ENCODE peak calls at places on chromosomes 5 and 9, in four cellular contexts. X is SK-N-SH, O is A549, M is GM12878. C is an unnamed sample.
A peak's percentile ranks its signal among the peaks of the same experiment; 100 is the strongest.

GRCh38 chr9:79581388-79581787 is 9.6 kb downstream of the TLE4 start:
- DNase-seq in X (no peak), O (no peak), M (no peak), C (no peak)

GRCh38 chr9:2645569-2645968 is 24.0 kb downstream of the VLDLR start:
- DNase-seq in X (no peak), O (no peak), M (peak; percentile 41), C (no peak)

GRCh38 chr9:16308645-16309044 is 561.8 kb downstream of the BNC2 start:
- DNase-seq in X (no peak), O (no peak), M (no peak), C (no peak)

GRCh38 chr9:78301466-78301865 is 4.5 kb downstream of the PSAT1 start:
- DNase-seq in X (no peak), O (no peak), M (no peak), C (no peak)

GRCh38 chr5:60295423-60295822 is 401.9 kb upstream of the PDE4D start:
- DNase-seq in X (peak; percentile 20), O (peak; percentile 61), M (peak; percentile 25), C (peak; percentile 31)

GRCh38 chr9:128160603-128160987 is 530 bp downstream of the BBLN start:
- DNase-seq in X (peak; percentile 67), O (no peak), M (no peak), C (no peak)

GRCh38 chr9:3330792-3331420 is 194.9 kb downstream of the RFX3 start:
- DNase-seq in X (no peak), O (peak; percentile 37), M (no peak), C (no peak)

GRCh38 chr9:105431413-105432246 is 16.2 kb upstream of the FSD1L start:
- DNase-seq in X (no peak), O (no peak), M (no peak), C (no peak)

GRCh38 chr5:9188956-9189355 is 356.9 kb downstream of the SEMA5A start:
- DNase-seq in X (no peak), O (no peak), M (no peak), C (no peak)

GRCh38 chr5:14397717-14398116 is 183.9 kb upstream of the OTULINL start:
- DNase-seq in X (no peak), O (no peak), M (no peak), C (no peak)

GRCh38 chr5:132207783-132208182 is 19.9 kb downstream of the P4HA2 start:
- DNase-seq in X (no peak), O (no peak), M (no peak), C (no peak)

GRCh38 chr5:112142769-112143270 is 276.3 kb downstream of the EPB41L4A start:
- DNase-seq in X (no peak), O (no peak), M (peak; percentile 77), C (no peak)

GRCh38 chr5:54363669-54364068 is 53.3 kb upstream of the ARL15 start:
- DNase-seq in X (no peak), O (no peak), M (no peak), C (no peak)

GRCh38 chr5:151178372-151178771 is 20.8 kb upstream of the ANXA6 start:
- DNase-seq in X (no peak), O (no peak), M (no peak), C (no peak)

GRCh38 chr5:82105457-82105856 is 133.6 kb downstream of the ATG10 start:
- DNase-seq in X (no peak), O (no peak), M (no peak), C (no peak)

GRCh38 chr9:117325110-117325788 is 89.6 kb downstream of the ASTN2 start:
- DNase-seq in X (peak; percentile 40), O (no peak), M (no peak), C (no peak)

GRCh38 chr5:181071257-181071656 is 31.2 kb downstream of the BTNL9 start:
- DNase-seq in X (no peak), O (no peak), M (no peak), C (no peak)

GRCh38 chr9:97564291-97565175 is 63.1 kb downstream of the TMOD1 start:
- DNase-seq in X (peak; percentile 83), O (peak; percentile 19), M (no peak), C (no peak)

GRCh38 chr5:15421798-15422456 is 78.1 kb upstream of the FBXL7 start:
- DNase-seq in X (no peak), O (no peak), M (no peak), C (no peak)

GRCh38 chr5:141430332-141431113 is at the start of gene PCDHGA12:
- DNase-seq in X (no peak), O (peak; percentile 62), M (peak; percentile 37), C (peak; percentile 24)

GRCh38 chr5:10233011-10233410 is 16.7 kb downstream of the ATPSCKMT start:
- DNase-seq in X (no peak), O (no peak), M (no peak), C (no peak)

GRCh38 chr5:68683632-68684035 is 410.2 kb upstream of the SLC30A5 start:
- DNase-seq in X (no peak), O (peak; percentile 91), M (no peak), C (no peak)

GRCh38 chr9:88905506-88905905 is 85.8 kb upstream of the S1PR3 start:
- DNase-seq in X (no peak), O (no peak), M (no peak), C (no peak)

GRCh38 chr9:111456536-111456935 is 27.6 kb downstream of the ECPAS start:
- DNase-seq in X (no peak), O (no peak), M (no peak), C (no peak)

GRCh38 chr9:105539452-105539851 is 18.5 kb upstream of the FKTN start:
- DNase-seq in X (no peak), O (peak; percentile 24), M (no peak), C (no peak)

GRCh38 chr5:36177715-36178556 is 26.0 kb downstream of the SKP2 start:
- DNase-seq in X (peak; percentile 32), O (peak; percentile 56), M (no peak), C (peak; percentile 48)

GRCh38 chr9:18330736-18331335 is 143.1 kb upstream of the ADAMTSL1 start:
- DNase-seq in X (no peak), O (no peak), M (no peak), C (no peak)

GRCh38 chr5:167296056-167296455 is 995.4 kb upstream of the WWC1 start:
- DNase-seq in X (no peak), O (no peak), M (no peak), C (no peak)

GRCh38 chr9:104093162-104093561 is 947 bp upstream of the SMC2 start:
- DNase-seq in X (peak; percentile 5), O (no peak), M (no peak), C (no peak)

GRCh38 chr5:55232194-55232984 is 1.0 kb downstream of the CCNO start:
- DNase-seq in X (peak; percentile 39), O (peak; percentile 55), M (no peak), C (no peak)

GRCh38 chr5:118968925-118969375 is 19.4 kb downstream of the DTWD2 start:
- DNase-seq in X (no peak), O (no peak), M (no peak), C (peak; percentile 37)

GRCh38 chr5:94086194-94086593 is 344.8 kb upstream of the POU5F2 start:
- DNase-seq in X (no peak), O (no peak), M (no peak), C (no peak)

GRCh38 chr5:139137703-139138102 is 60.5 kb downstream of the SIL1 start:
- DNase-seq in X (peak; percentile 47), O (peak; percentile 56), M (no peak), C (peak; percentile 16)

GRCh38 chr5:158519433-158520025 is 580.2 kb downstream of the EBF1 start:
- DNase-seq in X (no peak), O (no peak), M (no peak), C (peak; percentile 75)

GRCh38 chr9:7212101-7212500 is 454.3 kb downstream of the KDM4C start:
- DNase-seq in X (no peak), O (no peak), M (no peak), C (no peak)

GRCh38 chr9:99351647-99352046 is 129.6 kb downstream of the SEC61B start:
- DNase-seq in X (no peak), O (no peak), M (no peak), C (no peak)

GRCh38 chr9:99352786-99353185 is 130.7 kb downstream of the SEC61B start:
- DNase-seq in X (no peak), O (no peak), M (no peak), C (no peak)

GRCh38 chr9:99350461-99350860 is 128.4 kb downstream of the SEC61B start:
- DNase-seq in X (no peak), O (no peak), M (no peak), C (no peak)

GRCh38 chr9:99354104-99354503 is 132.0 kb downstream of the SEC61B start:
- DNase-seq in X (no peak), O (no peak), M (no peak), C (no peak)

GRCh38 chr9:99353408-99353807 is 131.3 kb downstream of the SEC61B start:
- DNase-seq in X (no peak), O (no peak), M (no peak), C (no peak)
- TF ChIP-seq PBX3 in X (no peak), O (no peak), M (no peak), C (no peak)

GRCh38 chr5:72108200-72109050 is 1.1 kb downstream of the MAP1B start:
- DNase-seq in X (peak; percentile 82), O (peak; percentile 70), M (no peak), C (peak; percentile 34)
- TF ChIP-seq PBX3 in X (no peak), O (no peak), M (no peak), C (no peak)

DNA sequence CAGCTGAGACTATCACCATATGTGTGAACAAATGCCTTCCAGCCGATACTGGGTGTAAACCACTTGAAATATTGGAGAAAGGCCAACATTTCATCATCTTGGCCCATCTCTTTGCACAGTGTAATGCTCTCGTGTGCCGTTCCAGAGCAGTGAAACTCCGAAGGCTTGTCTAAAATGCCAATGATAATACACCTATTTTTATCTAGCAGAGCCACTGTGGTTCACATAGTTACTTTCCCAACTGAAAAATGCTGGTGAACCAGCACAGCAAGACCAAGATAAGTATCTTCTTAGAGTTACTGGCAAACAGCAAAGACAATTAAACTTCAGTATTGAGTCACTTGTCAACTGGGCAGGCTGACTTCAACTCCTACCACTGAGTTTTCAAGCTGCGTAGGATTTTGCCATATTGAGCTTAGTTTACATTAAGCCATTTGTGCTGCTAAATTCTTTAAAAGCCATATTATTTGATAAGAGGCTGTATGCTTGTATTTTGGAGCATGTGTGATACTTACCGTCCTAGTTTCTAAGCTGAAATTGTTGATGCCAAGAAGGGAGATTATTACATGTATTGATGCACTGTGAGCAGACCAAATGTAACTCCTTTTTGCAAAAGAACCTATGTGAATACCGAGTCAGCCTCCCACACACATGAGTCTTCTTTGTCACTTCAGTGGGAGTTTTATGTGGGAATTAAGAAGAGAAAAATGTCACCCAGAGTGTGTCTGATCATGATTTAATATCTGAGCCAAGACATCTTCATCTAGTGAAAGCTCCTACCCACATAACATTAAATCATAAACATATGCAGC is 380.1 kb upstream of the ACTBL2 start:
- DNase-seq in X (no peak), O (no peak), M (no peak), C (no peak)
- TF ChIP-seq PBX3 in X (peak; percentile 90), O (no peak), M (no peak), C (no peak)

GRCh38 chr5:1185038-1185651 is 16.2 kb upstream of the SLC6A19 start:
- DNase-seq in X (no peak), O (no peak), M (no peak), C (no peak)
- TF ChIP-seq PBX3 in X (no peak), O (no peak), M (no peak), C (no peak)